ENCODE peak calls at places on chromosomes 12 and 14, in six cellular contexts. One of them, this sample, is unnamed.

GRCh38 chr12:28882444-28882843 is 266.6 kb upstream of the FAR2 start:
- DNase-seq in fibroblast of mammary gland: peak
- DNase-seq in nephron progenitor cell: no peak
- DNase-seq in H7: no peak
- DNase-seq in MCF 10A: peak
- DNase-seq in astrocyte of the cerebellum: no peak
- DNase-seq in this sample: peak

GRCh38 chr12:88298761-88299242 is 156.7 kb downstream of the TMTC3 start:
- DNase-seq in fibroblast of mammary gland: peak
- DNase-seq in nephron progenitor cell: no peak
- DNase-seq in H7: no peak
- DNase-seq in MCF 10A: peak
- DNase-seq in astrocyte of the cerebellum: peak
- DNase-seq in this sample: peak

GRCh38 chr12:12681061-12681765 is 14.8 kb downstream of the GPR19 start:
- DNase-seq in fibroblast of mammary gland: no peak
- DNase-seq in nephron progenitor cell: no peak
- DNase-seq in H7: no peak
- DNase-seq in MCF 10A: no peak
- DNase-seq in astrocyte of the cerebellum: no peak
- DNase-seq in this sample: no peak

GRCh38 chr12:112543666-112544185 is 125.0 kb downstream of the PTPN11 start:
- DNase-seq in fibroblast of mammary gland: no peak
- DNase-seq in nephron progenitor cell: no peak
- DNase-seq in H7: no peak
- DNase-seq in MCF 10A: no peak
- DNase-seq in astrocyte of the cerebellum: no peak
- DNase-seq in this sample: no peak

GRCh38 chr12:49200882-49201594 is 12.2 kb upstream of the TUBA1A start:
- DNase-seq in fibroblast of mammary gland: peak
- DNase-seq in nephron progenitor cell: no peak
- DNase-seq in H7: no peak
- DNase-seq in MCF 10A: peak
- DNase-seq in astrocyte of the cerebellum: peak
- DNase-seq in this sample: peak

GRCh38 chr12:67068773-67069450 is 200.2 kb upstream of the CAND1 start:
- DNase-seq in fibroblast of mammary gland: peak
- DNase-seq in nephron progenitor cell: peak
- DNase-seq in H7: peak
- DNase-seq in MCF 10A: peak
- DNase-seq in astrocyte of the cerebellum: peak
- DNase-seq in this sample: peak

GRCh38 chr12:16076553-16076952 is 165.4 kb downstream of the DERA start:
- DNase-seq in fibroblast of mammary gland: peak
- DNase-seq in nephron progenitor cell: peak
- DNase-seq in H7: peak
- DNase-seq in MCF 10A: peak
- DNase-seq in astrocyte of the cerebellum: no peak
- DNase-seq in this sample: peak

GRCh38 chr12:128801879-128802391 is 21.8 kb downstream of the SLC15A4 start:
- DNase-seq in fibroblast of mammary gland: peak
- DNase-seq in nephron progenitor cell: no peak
- DNase-seq in H7: no peak
- DNase-seq in MCF 10A: peak
- DNase-seq in astrocyte of the cerebellum: peak
- DNase-seq in this sample: peak

GRCh38 chr12:74689071-74689655 is 151.5 kb downstream of the ATXN7L3B start:
- DNase-seq in fibroblast of mammary gland: peak
- DNase-seq in nephron progenitor cell: no peak
- DNase-seq in H7: peak
- DNase-seq in MCF 10A: peak
- DNase-seq in astrocyte of the cerebellum: peak
- DNase-seq in this sample: peak

GRCh38 chr14:83251402-83251801 is 1717.7 kb upstream of the SEL1L start:
- DNase-seq in fibroblast of mammary gland: no peak
- DNase-seq in nephron progenitor cell: no peak
- DNase-seq in H7: no peak
- DNase-seq in MCF 10A: no peak
- DNase-seq in astrocyte of the cerebellum: no peak
- DNase-seq in this sample: no peak

GRCh38 chr12:64733857-64734256 is 25.3 kb downstream of the GNS start:
- DNase-seq in fibroblast of mammary gland: peak
- DNase-seq in nephron progenitor cell: no peak
- DNase-seq in H7: no peak
- DNase-seq in MCF 10A: peak
- DNase-seq in astrocyte of the cerebellum: no peak
- DNase-seq in this sample: no peak

GRCh38 chr12:78119351-78119918 is 288.7 kb downstream of the NAV3 start:
- DNase-seq in fibroblast of mammary gland: no peak
- DNase-seq in nephron progenitor cell: no peak
- DNase-seq in H7: no peak
- DNase-seq in MCF 10A: no peak
- DNase-seq in astrocyte of the cerebellum: no peak
- DNase-seq in this sample: no peak

GRCh38 chr12:22437031-22437806 is 102.7 kb upstream of the ST8SIA1 start:
- DNase-seq in fibroblast of mammary gland: no peak
- DNase-seq in nephron progenitor cell: no peak
- DNase-seq in H7: no peak
- DNase-seq in MCF 10A: peak
- DNase-seq in astrocyte of the cerebellum: no peak
- DNase-seq in this sample: no peak

GRCh38 chr14:74841230-74842207 is 34.4 kb downstream of the PROX2 start:
- DNase-seq in fibroblast of mammary gland: no peak
- DNase-seq in nephron progenitor cell: no peak
- DNase-seq in H7: no peak
- DNase-seq in MCF 10A: no peak
- DNase-seq in astrocyte of the cerebellum: no peak
- DNase-seq in this sample: no peak

GRCh38 chr12:46266869-46267617 is 1.8 kb downstream of the SLC38A1 start:
- DNase-seq in fibroblast of mammary gland: peak
- DNase-seq in nephron progenitor cell: peak
- DNase-seq in H7: peak
- DNase-seq in MCF 10A: peak
- DNase-seq in astrocyte of the cerebellum: no peak
- DNase-seq in this sample: peak

GRCh38 chr12:52295663-52296062 is 4.3 kb upstream of the KRT81 start:
- DNase-seq in fibroblast of mammary gland: peak
- DNase-seq in nephron progenitor cell: no peak
- DNase-seq in H7: no peak
- DNase-seq in MCF 10A: no peak
- DNase-seq in astrocyte of the cerebellum: no peak
- DNase-seq in this sample: peak

GRCh38 chr14:102092806-102093205 is 6.0 kb upstream of the HSP90AA1 start:
- DNase-seq in fibroblast of mammary gland: no peak
- DNase-seq in nephron progenitor cell: no peak
- DNase-seq in H7: no peak
- DNase-seq in MCF 10A: no peak
- DNase-seq in astrocyte of the cerebellum: no peak
- DNase-seq in this sample: no peak

GRCh38 chr12:56720696-56721615 is 4.1 kb downstream of the NACA start:
- DNase-seq in fibroblast of mammary gland: no peak
- DNase-seq in nephron progenitor cell: no peak
- DNase-seq in H7: no peak
- DNase-seq in MCF 10A: no peak
- DNase-seq in astrocyte of the cerebellum: no peak
- DNase-seq in this sample: no peak

GRCh38 chr12:104263580-104264358 is 39.8 kb upstream of the EID3 start:
- DNase-seq in fibroblast of mammary gland: peak
- DNase-seq in nephron progenitor cell: no peak
- DNase-seq in H7: no peak
- DNase-seq in MCF 10A: peak
- DNase-seq in astrocyte of the cerebellum: no peak
- DNase-seq in this sample: peak

GRCh38 chr12:127898616-127899015 is 368.4 kb upstream of the TMEM132C start:
- DNase-seq in fibroblast of mammary gland: no peak
- DNase-seq in nephron progenitor cell: no peak
- DNase-seq in H7: no peak
- DNase-seq in MCF 10A: no peak
- DNase-seq in astrocyte of the cerebellum: no peak
- DNase-seq in this sample: no peak

GRCh38 chr14:81772391-81772790 is 238.7 kb upstream of the SEL1L start:
- DNase-seq in fibroblast of mammary gland: no peak
- DNase-seq in nephron progenitor cell: no peak
- DNase-seq in H7: no peak
- DNase-seq in MCF 10A: peak
- DNase-seq in astrocyte of the cerebellum: no peak
- DNase-seq in this sample: no peak

GRCh38 chr12:110780448-110780847 is 37.8 kb upstream of the PPP1CC start:
- DNase-seq in fibroblast of mammary gland: no peak
- DNase-seq in nephron progenitor cell: no peak
- DNase-seq in H7: no peak
- DNase-seq in MCF 10A: no peak
- DNase-seq in astrocyte of the cerebellum: no peak
- DNase-seq in this sample: no peak

GRCh38 chr12:92899388-92900001 is 29.6 kb downstream of the EEA1 start:
- DNase-seq in fibroblast of mammary gland: peak
- DNase-seq in nephron progenitor cell: no peak
- DNase-seq in H7: peak
- DNase-seq in MCF 10A: peak
- DNase-seq in astrocyte of the cerebellum: peak
- DNase-seq in this sample: peak

GRCh38 chr14:105917933-105918436 is 391.6 kb downstream of the TMEM121 start:
- DNase-seq in fibroblast of mammary gland: no peak
- DNase-seq in nephron progenitor cell: no peak
- DNase-seq in H7: no peak
- DNase-seq in MCF 10A: no peak
- DNase-seq in astrocyte of the cerebellum: no peak
- DNase-seq in this sample: no peak